ENCODE peak calls at places on chromosomes 3 and 15, in seven cellular contexts. N, L, O, E, P, K and D are unnamed samples.

GRCh38 chr3:194298331-194299227 is 52.5 kb downstream of the CPN2 start:
- DNase-seq in E (no peak), N (no peak), K (peak), L (no peak), O (no peak), P (no peak), D (no peak)

GRCh38 chr3:8959683-8960082 is 3.6 kb downstream of the RAD18 start:
- DNase-seq in L (no peak), E (no peak), P (no peak), O (no peak), N (no peak), K (no peak), D (no peak)

GRCh38 chr3:196793224-196793623 is 53.6 kb downstream of the PAK2 start:
- DNase-seq in E (no peak), K (no peak), N (no peak), P (no peak), L (no peak), O (peak), D (no peak)

GRCh38 chr15:101045236-101045646 is 126.1 kb downstream of the LRRK1 start:
- DNase-seq in L (no peak), P (no peak), N (no peak), K (peak), E (no peak), O (no peak), D (no peak)

GRCh38 chr3:100068758-100069345 is 45.4 kb downstream of the FILIP1L start:
- DNase-seq in K (peak), L (peak), P (peak), N (peak), O (peak), E (peak), D (peak)

GRCh38 chr3:53243165-53243564 is 12.7 kb downstream of the TKT start:
- DNase-seq in P (peak), K (no peak), O (no peak), N (no peak), E (no peak), L (no peak), D (no peak)

GRCh38 chr15:100125627-100126231 is 216.0 kb downstream of the ADAMTS17 start:
- DNase-seq in K (peak), N (no peak), L (no peak), O (no peak), E (no peak), P (peak), D (peak)

GRCh38 chr3:72281551-72281950 is 496.6 kb upstream of the PROK2 start:
- DNase-seq in P (no peak), K (no peak), L (no peak), E (no peak), N (no peak), O (no peak), D (no peak)

GRCh38 chr3:36786921-36787890 is 22.9 kb upstream of the DCLK3 start:
- DNase-seq in L (no peak), K (no peak), N (no peak), P (no peak), O (no peak), E (no peak), D (no peak)

GRCh38 chr15:70875001-70875782 is 17.0 kb downstream of the THAP10 start:
- DNase-seq in E (no peak), P (no peak), L (no peak), K (no peak), O (no peak), N (peak), D (no peak)

GRCh38 chr3:42960282-42960681 is 18.8 kb upstream of the GASK1A start:
- DNase-seq in L (peak), O (no peak), K (no peak), E (no peak), P (no peak), N (no peak), D (no peak)

GRCh38 chr3:150203273-150203672 is 204.8 kb upstream of the TSC22D2 start:
- DNase-seq in N (no peak), E (no peak), K (no peak), P (no peak), L (no peak), O (no peak), D (no peak)

GRCh38 chr3:47989981-47990440 is 26.2 kb downstream of the MAP4 start:
- DNase-seq in E (peak), L (peak), O (peak), K (peak), N (peak), P (peak), D (peak)

GRCh38 chr3:128011140-128011539 is 41.1 kb upstream of the SEC61A1 start:
- DNase-seq in P (peak), E (no peak), K (no peak), O (no peak), N (peak), L (peak), D (no peak)

GRCh38 chr3:143354342-143354741 is 234.8 kb downstream of the CHST2 start:
- DNase-seq in K (no peak), N (no peak), E (no peak), O (no peak), L (no peak), P (no peak), D (no peak)

GRCh38 chr3:32472716-32473115 is 29.9 kb downstream of the CMTM6 start:
- DNase-seq in L (no peak), N (no peak), K (no peak), O (no peak), P (no peak), E (no peak), D (no peak)

GRCh38 chr3:183253364-183253960 is 409 bp downstream of the B3GNT5 start:
- DNase-seq in N (peak), O (peak), E (peak), K (peak), P (peak), L (peak), D (peak)

GRCh38 chr3:50587806-50588758 is 18.8 kb downstream of the HEMK1 start:
- DNase-seq in N (no peak), E (no peak), O (no peak), L (no peak), K (no peak), P (no peak), D (no peak)

GRCh38 chr3:188176476-188176875 is 22.5 kb downstream of the LPP start:
- DNase-seq in K (no peak), L (no peak), O (no peak), N (no peak), P (no peak), E (no peak), D (no peak)

GRCh38 chr3:188179006-188179966 is 25.3 kb downstream of the LPP start:
- DNase-seq in K (peak), N (peak), O (peak), P (no peak), L (no peak), E (no peak), D (peak)

GRCh38 chr3:188178293-188178950 is 24.5 kb downstream of the LPP start:
- DNase-seq in P (no peak), K (no peak), N (no peak), E (no peak), L (no peak), O (no peak), D (no peak)

GRCh38 chr3:188177721-188178120 is 23.8 kb downstream of the LPP start:
- DNase-seq in O (no peak), K (no peak), L (no peak), E (no peak), N (no peak), P (no peak), D (no peak)

DNA sequence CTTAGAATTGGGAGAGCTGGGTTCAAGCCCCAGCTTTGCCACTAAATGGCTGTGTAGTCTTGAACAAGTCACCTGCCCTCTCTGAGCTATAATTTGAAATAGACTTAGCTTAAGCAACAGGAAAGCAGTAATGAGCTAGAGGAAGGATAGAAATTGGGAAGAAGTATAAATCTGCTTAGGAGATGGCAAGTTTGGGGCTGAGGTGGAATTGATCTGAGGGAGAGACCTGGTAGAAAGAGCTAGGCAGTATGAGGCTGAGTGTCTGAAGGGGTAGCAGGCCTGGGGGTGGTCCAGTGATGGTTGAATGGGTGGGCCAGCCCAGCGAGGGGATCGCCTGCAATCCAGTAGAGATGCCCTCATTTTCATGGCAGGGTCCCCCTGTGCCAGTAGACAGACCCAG is 22.9 kb downstream of the LPP start:
- DNase-seq in O (no peak), E (no peak), N (no peak), K (no peak), P (no peak), L (no peak), D (no peak)
- H3K27ac ChIP-seq in O (no peak), E (no peak), N (no peak), K (peak), P (no peak), L (no peak), D (peak)

GRCh38 chr15:56890038-56890437 is 28.4 kb upstream of the TCF12 start:
- DNase-seq in O (no peak), K (no peak), N (no peak), E (no peak), L (no peak), P (no peak), D (no peak)

GRCh38 chr15:56883088-56883487 is 35.4 kb upstream of the TCF12 start:
- DNase-seq in O (no peak), P (no peak), K (no peak), E (no peak), N (no peak), L (no peak), D (no peak)

GRCh38 chr15:56887782-56888127 is 30.7 kb upstream of the TCF12 start:
- DNase-seq in O (no peak), L (no peak), E (no peak), K (no peak), N (no peak), P (no peak), D (no peak)

GRCh38 chr15:56886450-56886856 is 32.0 kb upstream of the TCF12 start:
- DNase-seq in N (peak), O (no peak), P (no peak), K (no peak), E (no peak), L (no peak), D (no peak)

GRCh38 chr15:56886878-56887781 is 31.3 kb upstream of the TCF12 start:
- DNase-seq in K (peak), E (peak), N (peak), O (peak), P (peak), L (peak), D (peak)
- TF ChIP-seq CTCF in K (no peak), E (peak), N (peak), O (peak), P (no peak), L (no peak), D (no peak)

GRCh38 chr3:139173372-139174108 is 128.8 kb upstream of the PRR23C start:
- DNase-seq in N (no peak), P (peak), K (no peak), O (no peak), E (no peak), L (no peak), D (no peak)
- H3K4me3 ChIP-seq in N (no peak), P (peak), K (no peak), O (peak), E (peak), L (no peak), D (no peak)

GRCh38 chr15:83658406-83658805 is 4.5 kb downstream of the ADAMTSL3 start:
- DNase-seq in O (no peak), K (no peak), E (no peak), L (no peak), N (no peak), P (no peak), D (peak)
- H3K27ac ChIP-seq in O (no peak), K (peak), E (no peak), L (no peak), N (no peak), P (no peak), D (peak)